ENCODE peak calls at places on chromosomes 7 and 10, in seven cellular contexts. W is neural progenitor cell, O is GM10248, U is A673, R is body of pancreas, Z is fibroblast of villous mesenchyme, Q is IMR-90. P is an unnamed sample.
A peak's percentile ranks its signal among the peaks of the same experiment; 100 is the strongest.

GRCh38 chr7:767941-768729 is 41.1 kb upstream of the PRKAR1B start:
- DNase-seq in W (no peak), O (no peak), R (no peak), Q (peak; percentile 22), U (peak; percentile 96), Z (peak; percentile 96), P (no peak)

GRCh38 chr10:4704034-4704545 is 121.9 kb upstream of the AKR1E2 start:
- DNase-seq in O (no peak), W (no peak), U (peak; percentile 28), R (peak; percentile 12), Z (peak; percentile 92), Q (peak; percentile 93), P (no peak)

GRCh38 chr10:46075869-46076268 is 29.8 kb upstream of the MSMB start:
- DNase-seq in O (no peak), W (no peak), Z (no peak), R (no peak), U (no peak), Q (no peak), P (no peak)

GRCh38 chr7:128251337-128251736 is 10.3 kb downstream of the LEP start:
- DNase-seq in Q (no peak), R (no peak), W (no peak), Z (peak; percentile 4), O (no peak), U (no peak), P (no peak)

GRCh38 chr7:101650579-101651081 is 21.5 kb upstream of the MYL10 start:
- DNase-seq in Z (no peak), W (no peak), U (no peak), O (no peak), Q (no peak), R (no peak), P (peak; percentile 44)

GRCh38 chr10:123769647-123770046 is 103.5 kb downstream of the GPR26 start:
- DNase-seq in U (no peak), R (no peak), Q (no peak), Z (peak; percentile 2), O (no peak), W (no peak), P (no peak)

GRCh38 chr7:146510088-146510680 is 393.6 kb downstream of the CNTNAP2 start:
- DNase-seq in R (no peak), Z (no peak), Q (no peak), W (peak; percentile 4), U (no peak), O (no peak), P (peak; percentile 33)

GRCh38 chr10:49783645-49784044 is 21.5 kb upstream of the OGDHL start:
- DNase-seq in Q (no peak), R (no peak), O (no peak), Z (no peak), W (peak; percentile 47), U (no peak), P (peak; percentile 52)

GRCh38 chr7:19665399-19666008 is 43.3 kb downstream of the POLR1F start:
- DNase-seq in Z (peak; percentile 54), W (peak; percentile 14), U (peak; percentile 52), R (no peak), O (peak; percentile 21), Q (peak; percentile 50), P (peak; percentile 63)

GRCh38 chr10:61503051-61503450 is 49.9 kb upstream of the TMEM26 start:
- DNase-seq in O (no peak), R (no peak), Z (no peak), U (no peak), W (no peak), Q (peak; percentile 58), P (no peak)

GRCh38 chr10:21172774-21173432 is 275.8 kb upstream of the NEBL start:
- DNase-seq in R (peak; percentile 51), Q (no peak), W (peak; percentile 64), O (peak; percentile 18), U (peak; percentile 48), Z (peak; percentile 3), P (no peak)

GRCh38 chr10:23189024-23189423 is 3.1 kb upstream of the PTF1A start:
- DNase-seq in Z (no peak), R (no peak), O (no peak), U (no peak), W (no peak), Q (no peak), P (no peak)

GRCh38 chr10:127243490-127244272 is 47.3 kb upstream of the INSYN2A start:
- DNase-seq in U (peak; percentile 71), Q (peak; percentile 30), W (peak; percentile 75), O (no peak), Z (peak; percentile 49), R (peak; percentile 19), P (peak; percentile 46)

GRCh38 chr7:27650283-27650682 is 12.4 kb downstream of the HIBADH start:
- DNase-seq in U (no peak), O (no peak), Z (no peak), Q (no peak), R (no peak), W (no peak), P (no peak)

GRCh38 chr7:27651702-27652101 is 11.0 kb downstream of the HIBADH start:
- DNase-seq in W (no peak), R (no peak), O (no peak), Q (peak; percentile 49), U (no peak), Z (peak; percentile 24), P (no peak)

GRCh38 chr7:27652518-27652917 is 10.2 kb downstream of the HIBADH start:
- DNase-seq in O (no peak), W (peak; percentile 54), U (no peak), Z (no peak), Q (no peak), R (no peak), P (peak; percentile 34)

GRCh38 chr7:27647052-27647451 is 15.6 kb downstream of the HIBADH start:
- DNase-seq in W (no peak), Q (peak; percentile 82), R (no peak), U (no peak), O (no peak), Z (peak; percentile 75), P (no peak)

DNA sequence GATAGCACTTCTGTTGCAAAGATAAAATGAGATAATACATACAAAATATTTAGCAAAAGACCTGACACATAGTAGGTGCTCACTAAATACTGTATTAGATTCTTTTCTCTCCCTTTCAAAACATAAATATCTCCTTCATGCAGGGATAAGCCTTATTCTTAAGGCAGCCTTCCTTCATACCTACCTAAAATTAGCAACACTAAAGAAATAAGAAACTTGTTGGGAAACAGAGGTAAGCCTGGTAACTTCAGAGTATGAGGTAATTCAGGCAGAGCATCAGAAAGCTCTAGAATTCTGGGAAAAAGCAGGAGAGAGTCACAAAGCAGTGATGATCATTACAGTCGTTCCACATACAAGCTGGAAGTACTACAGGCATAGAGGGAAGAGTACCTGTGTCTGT is 15.2 kb downstream of the HIBADH start:
- DNase-seq in Z (no peak), W (no peak), Q (no peak), U (no peak), R (no peak), O (no peak), P (no peak)
- TF ChIP-seq CTCF in Z (no peak), W (no peak), Q (no peak), U (no peak), R (no peak), O (no peak), P (no peak)

GRCh38 chr7:46363688-46364087 is 442.6 kb upstream of the IGFBP3 start:
- DNase-seq in U (no peak), W (peak; percentile 32), Z (no peak), Q (no peak), R (no peak), O (no peak), P (no peak)
- TF ChIP-seq CTCF in U (no peak), W (peak; percentile 37), Z (no peak), Q (no peak), R (no peak), O (no peak), P (no peak)

GRCh38 chr10:29658984-29659769 is 24.4 kb upstream of the SVIL start:
- DNase-seq in R (no peak), U (peak; percentile 90), Q (peak; percentile 100), W (peak; percentile 36), Z (peak; percentile 99), O (peak; percentile 69), P (peak; percentile 85)
- TF ChIP-seq CTCF in R (peak; percentile 41), U (peak; percentile 24), Q (peak; percentile 42), W (no peak), Z (peak; percentile 55), O (no peak), P (peak; percentile 4)

GRCh38 chr7:79034733-79035132 is 418.7 kb downstream of the MAGI2 start:
- DNase-seq in R (no peak), Q (no peak), Z (no peak), O (no peak), W (no peak), U (no peak), P (no peak)
- TF ChIP-seq CTCF in R (no peak), Q (no peak), Z (no peak), O (no peak), W (no peak), U (no peak), P (no peak)

GRCh38 chr10:103238506-103239252 is 7.0 kb upstream of the RPEL1 start:
- DNase-seq in R (peak; percentile 43), W (peak; percentile 58), Q (peak; percentile 61), O (no peak), Z (peak; percentile 77), U (peak; percentile 38), P (no peak)
- TF ChIP-seq CTCF in R (peak; percentile 17), W (peak; percentile 50), Q (peak; percentile 58), O (no peak), Z (peak; percentile 68), U (peak; percentile 51), P (peak; percentile 3)

GRCh38 chr7:8228068-8228467 is 33.9 kb downstream of the ICA1 start:
- DNase-seq in U (no peak), R (no peak), W (no peak), Q (no peak), Z (no peak), O (no peak), P (no peak)
- TF ChIP-seq CTCF in U (no peak), R (no peak), W (no peak), Q (no peak), Z (no peak), O (no peak), P (no peak)

GRCh38 chr10:114342976-114343375 is 61.3 kb downstream of the AFAP1L2 start:
- DNase-seq in R (no peak), Q (no peak), O (no peak), Z (no peak), W (no peak), U (no peak), P (no peak)
- TF ChIP-seq CTCF in R (no peak), Q (no peak), O (no peak), Z (no peak), W (no peak), U (no peak), P (no peak)

GRCh38 chr10:33067481-33067880 is 109.5 kb upstream of the ITGB1 start:
- DNase-seq in U (no peak), R (no peak), W (no peak), Z (no peak), Q (peak; percentile 42), O (no peak), P (no peak)

GRCh38 chr10:33067917-33068316 is 109.9 kb upstream of the ITGB1 start:
- DNase-seq in U (no peak), W (no peak), R (no peak), Z (no peak), O (no peak), Q (no peak), P (no peak)

GRCh38 chr10:33064706-33065105 is 106.7 kb upstream of the ITGB1 start:
- DNase-seq in Z (peak; percentile 85), W (no peak), Q (peak; percentile 6), R (no peak), U (no peak), O (no peak), P (no peak)

GRCh38 chr10:33065111-33065510 is 107.1 kb upstream of the ITGB1 start:
- DNase-seq in W (no peak), Q (no peak), Z (no peak), U (no peak), O (no peak), R (no peak), P (no peak)

GRCh38 chr10:33066558-33067236 is 108.7 kb upstream of the ITGB1 start:
- DNase-seq in W (no peak), O (no peak), Z (peak; percentile 77), Q (peak; percentile 60), U (no peak), R (no peak), P (no peak)
- TF ChIP-seq CTCF in W (peak; percentile 38), O (no peak), Z (peak; percentile 35), Q (peak; percentile 24), U (peak; percentile 38), R (peak; percentile 31), P (no peak)